ENCODE peak calls at places on chromosomes 1 and 21, in eight cellular contexts. R, S, P, F, X, L, W and G are unnamed samples.

GRCh38 chr1:115330480-115331013 is 7.5 kb downstream of the NGF start:
- DNase-seq in R (no peak), F (no peak), L (no peak), W (no peak), P (peak; percentile 97), S (no peak), X (no peak), G (no peak)

GRCh38 chr21:44013380-44014088 is 1.4 kb downstream of the TRAPPC10 start:
- DNase-seq in X (no peak), R (no peak), S (no peak), F (no peak), L (no peak), W (peak; percentile 66), P (peak; percentile 58), G (no peak)

GRCh38 chr1:29736582-29737188 is 500.4 kb downstream of the PTPRU start:
- DNase-seq in L (no peak), F (peak; percentile 92), S (no peak), W (peak; percentile 31), P (peak; percentile 72), X (peak; percentile 19), R (no peak), G (no peak)

GRCh38 chr1:6052543-6053205 is 7.0 kb downstream of the KCNAB2 start:
- DNase-seq in P (peak; percentile 73), S (peak; percentile 87), X (peak; percentile 67), F (peak; percentile 93), L (no peak), W (peak; percentile 19), R (peak; percentile 56), G (peak; percentile 30)

GRCh38 chr1:109531826-109532364 is 7.8 kb upstream of the GPR61 start:
- DNase-seq in P (no peak), W (no peak), S (no peak), L (no peak), F (no peak), X (no peak), R (no peak), G (peak; percentile 50)

GRCh38 chr1:23304140-23304620 is 39.9 kb downstream of the HNRNPR start:
- DNase-seq in L (no peak), X (no peak), S (no peak), R (no peak), W (no peak), P (no peak), F (no peak), G (no peak)

GRCh38 chr1:231177226-231177625 is 15.4 kb downstream of the TRIM67 start:
- DNase-seq in P (no peak), W (no peak), F (no peak), X (no peak), L (no peak), R (no peak), S (no peak), G (no peak)

GRCh38 chr1:10109372-10109771 is 76.6 kb downstream of the UBE4B start:
- DNase-seq in P (no peak), L (no peak), R (no peak), W (no peak), X (no peak), F (no peak), S (no peak), G (no peak)

GRCh38 chr1:205719015-205719414 is 31.0 kb downstream of the NUCKS1 start:
- DNase-seq in P (no peak), R (no peak), S (no peak), X (no peak), F (no peak), L (no peak), W (no peak), G (no peak)

GRCh38 chr1:145425436-145426029 is at the start of gene NBPF20:
- DNase-seq in P (peak; percentile 81), F (peak; percentile 93), L (peak; percentile 77), R (peak; percentile 81), X (peak; percentile 83), W (peak; percentile 92), S (peak; percentile 93), G (peak; percentile 100)

GRCh38 chr1:152501704-152502103 is 8.9 kb upstream of the LCE5A start:
- DNase-seq in X (no peak), P (peak; percentile 76), W (no peak), R (no peak), S (no peak), F (no peak), L (no peak), G (no peak)

GRCh38 chr1:23484253-23485001 is 448 bp upstream of the ASAP3 start:
- DNase-seq in L (peak; percentile 93), X (peak; percentile 91), W (peak; percentile 85), P (peak; percentile 95), F (peak; percentile 97), S (peak; percentile 99), R (peak; percentile 94), G (peak; percentile 95)

GRCh38 chr1:35715568-35716002 is 3.1 kb downstream of the C1orf216 start:
- DNase-seq in L (peak; percentile 74), P (peak; percentile 77), R (peak; percentile 65), W (peak; percentile 80), F (peak; percentile 74), S (peak; percentile 91), X (peak; percentile 75), G (peak; percentile 83)

GRCh38 chr1:85585845-85586244 is 5.3 kb downstream of the CCN1 start:
- DNase-seq in W (no peak), P (peak; percentile 84), R (no peak), F (no peak), S (no peak), X (no peak), L (no peak), G (no peak)

GRCh38 chr1:163315773-163316374 is 5.9 kb upstream of the NUF2 start:
- DNase-seq in R (no peak), W (peak; percentile 61), F (peak; percentile 62), L (no peak), S (no peak), P (peak; percentile 75), X (peak; percentile 17), G (peak; percentile 44)

GRCh38 chr1:36159614-36160387 is 3.8 kb downstream of the MAP7D1 start:
- DNase-seq in F (no peak), R (no peak), X (no peak), L (no peak), P (no peak), W (no peak), S (peak; percentile 36), G (no peak)

GRCh38 chr1:43366179-43366578 is 1.6 kb downstream of the ELOVL1 start:
- DNase-seq in F (no peak), W (no peak), R (peak; percentile 74), P (no peak), X (peak; percentile 42), L (peak; percentile 89), S (no peak), G (no peak)

GRCh38 chr1:207866471-207867135 is 44.3 kb downstream of the CD34 start:
- DNase-seq in S (peak; percentile 85), F (no peak), X (peak; percentile 30), L (no peak), R (peak; percentile 52), W (no peak), P (peak; percentile 54), G (no peak)

GRCh38 chr1:229756666-229757065 is 130.6 kb downstream of the URB2 start:
- DNase-seq in S (no peak), R (no peak), X (no peak), P (peak; percentile 81), F (no peak), L (no peak), W (peak; percentile 12), G (no peak)

GRCh38 chr1:36883315-36883949 is 150.9 kb downstream of the GRIK3 start:
- DNase-seq in X (no peak), F (no peak), W (no peak), P (no peak), R (peak; percentile 27), S (no peak), L (no peak), G (no peak)

GRCh38 chr1:214363386-214363785 is 82.4 kb downstream of the SMYD2 start:
- DNase-seq in W (no peak), P (peak; percentile 65), F (no peak), R (no peak), X (no peak), S (no peak), L (no peak), G (no peak)

GRCh38 chr1:39642796-39643195 is 3.4 kb upstream of the HEYL start:
- DNase-seq in P (peak; percentile 65), X (no peak), S (peak; percentile 85), F (no peak), L (no peak), W (no peak), R (no peak), G (no peak)

GRCh38 chr1:22831729-22832413 is 121.2 kb downstream of the EPHB2 start:
- DNase-seq in X (no peak), S (no peak), W (no peak), P (peak; percentile 98), R (peak; percentile 36), F (no peak), L (peak; percentile 93), G (no peak)

GRCh38 chr1:4090556-4090955 is 190.5 kb upstream of the C1orf174 start:
- DNase-seq in X (no peak), P (no peak), W (no peak), L (no peak), F (no peak), S (no peak), R (no peak), G (no peak)
- H3K9me3 ChIP-seq in X (no peaks in the 10 kb centered on the region), P (no peaks in the 10 kb centered on the region), W (no peaks in the 10 kb centered on the region), L (no peaks in the 10 kb centered on the region), F (no peaks in the 10 kb centered on the region), S (peaks cover 17% of the 10 kb centered on the region), R (no peaks in the 10 kb centered on the region), G (no peaks in the 10 kb centered on the region)

DNA sequence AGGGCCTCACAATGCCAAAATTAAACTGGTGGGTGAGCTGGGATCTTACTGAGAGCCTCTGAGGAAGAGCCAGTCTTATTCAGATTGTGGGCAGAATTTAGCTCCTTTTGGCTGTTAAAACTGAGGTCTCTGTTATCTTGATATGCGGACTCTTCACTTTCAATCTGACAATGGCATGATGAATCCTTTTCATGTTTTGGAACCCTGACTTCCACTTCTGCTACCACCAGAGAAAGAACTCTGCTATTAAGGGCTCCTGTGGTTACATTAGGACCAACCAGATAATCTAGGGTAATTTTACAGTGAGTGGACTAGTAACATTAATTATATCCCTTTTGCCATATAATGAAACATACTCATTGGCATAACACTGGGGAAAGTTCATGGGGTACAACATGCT is 219.0 kb downstream of the LRRIQ3 start:
- DNase-seq in S (no peak), L (no peak), P (no peak), W (no peak), F (no peak), R (no peak), X (no peak), G (no peak)
- H3K9me3 ChIP-seq in S (no peaks in the 10 kb centered on the region), L (no peaks in the 10 kb centered on the region), P (no peaks in the 10 kb centered on the region), W (no peaks in the 10 kb centered on the region), F (no peaks in the 10 kb centered on the region), R (no peaks in the 10 kb centered on the region), X (no peaks in the 10 kb centered on the region), G (no peaks in the 10 kb centered on the region)

DNA sequence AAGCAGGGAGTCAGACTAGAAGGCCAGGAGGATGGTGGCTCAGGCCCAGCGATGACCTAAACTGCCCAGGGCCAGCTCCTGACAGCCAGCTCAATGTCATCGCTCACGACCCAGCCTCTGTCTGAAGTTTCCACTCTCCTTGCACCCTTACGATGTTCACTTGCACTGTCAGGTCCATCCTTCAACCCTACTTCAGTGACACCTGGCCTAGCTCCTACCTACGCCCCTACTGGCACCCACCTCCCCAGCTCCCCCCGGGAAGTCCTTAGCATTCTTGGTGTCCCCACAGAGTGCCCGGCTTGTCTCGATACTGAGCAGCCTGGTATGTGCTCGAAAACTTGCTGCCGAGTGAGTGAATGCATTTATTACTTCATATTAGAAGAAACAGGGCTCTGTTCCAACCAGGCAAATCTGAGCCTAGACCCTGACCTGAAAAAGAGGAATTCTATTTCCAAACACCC is 29.7 kb upstream of the LRRC38 start:
- DNase-seq in F (no peak), R (no peak), L (no peak), W (no peak), P (peak; percentile 14), X (peak; percentile 12), S (no peak), G (no peak)
- H3K9me3 ChIP-seq in F (no peaks in the 10 kb centered on the region), R (no peaks in the 10 kb centered on the region), L (no peaks in the 10 kb centered on the region), W (no peaks in the 10 kb centered on the region), P (no peaks in the 10 kb centered on the region), X (no peaks in the 10 kb centered on the region), S (no peaks in the 10 kb centered on the region), G (no peaks in the 10 kb centered on the region)

GRCh38 chr1:25651036-25651640 is 34.5 kb downstream of the MAN1C1 start:
- DNase-seq in W (no peak), S (no peak), R (no peak), X (no peak), P (no peak), L (no peak), F (no peak), G (peak; percentile 38)
- H3K9me3 ChIP-seq in W (no peaks in the 10 kb centered on the region), S (no peaks in the 10 kb centered on the region), R (no peaks in the 10 kb centered on the region), X (no peaks in the 10 kb centered on the region), P (no peaks in the 10 kb centered on the region), L (no peaks in the 10 kb centered on the region), F (no peaks in the 10 kb centered on the region), G (no peaks in the 10 kb centered on the region)